ENCODE peak calls at places on chromosomes 11 and 22, in nine cellular contexts. U, J, Q, L, G, A, O, M and W are unnamed samples.
A peak's percentile ranks its signal among the peaks of the same experiment; 100 is the strongest.

GRCh38 chr11:33734441-33735165 is 1.6 kb downstream of the CD59 start:
- DNase-seq in U (peak; percentile 82), O (no peak), M (peak; percentile 63), L (no peak), Q (peak; percentile 65), J (peak; percentile 71), G (peak; percentile 63), A (peak; percentile 24), W (peak; percentile 30)

GRCh38 chr22:50734343-50734771 is 3.6 kb upstream of the ACR start:
- DNase-seq in O (no peak), U (no peak), Q (no peak), A (peak; percentile 7), J (no peak), L (peak; percentile 18), G (no peak), M (no peak), W (no peak)

GRCh38 chr22:38109391-38110000 is 988 bp downstream of the BAIAP2L2 start:
- DNase-seq in L (no peak), G (no peak), J (no peak), O (no peak), Q (no peak), M (no peak), U (no peak), A (no peak), W (no peak)

GRCh38 chr22:39545310-39546063 is 12.9 kb upstream of the RPS19BP1 start:
- DNase-seq in U (no peak), A (peak; percentile 52), M (no peak), G (peak; percentile 34), Q (no peak), J (peak; percentile 61), O (no peak), L (no peak), W (no peak)

GRCh38 chr11:57453543-57454177 is 6.7 kb upstream of the RTN4RL2 start:
- DNase-seq in L (no peak), O (no peak), M (no peak), J (no peak), A (peak; percentile 46), Q (no peak), U (no peak), G (no peak), W (no peak)

GRCh38 chr11:128511712-128512111 is 75.6 kb downstream of the ETS1 start:
- DNase-seq in M (no peak), A (no peak), G (no peak), J (no peak), L (no peak), U (no peak), Q (no peak), O (no peak), W (no peak)

GRCh38 chr11:42249956-42250355 is 790.5 kb upstream of the LRRC4C start:
- DNase-seq in U (no peak), L (no peak), M (no peak), O (no peak), A (no peak), J (peak; percentile 56), Q (no peak), G (peak; percentile 75), W (no peak)

GRCh38 chr11:122556605-122557004 is 98.9 kb upstream of the UBASH3B start:
- DNase-seq in M (no peak), Q (no peak), J (peak; percentile 43), A (peak; percentile 16), G (no peak), O (no peak), L (no peak), U (no peak), W (no peak)

GRCh38 chr11:104175769-104176168 is 11.8 kb upstream of the PDGFD start:
- DNase-seq in O (no peak), L (no peak), U (no peak), A (no peak), G (no peak), Q (no peak), J (no peak), M (no peak), W (no peak)

GRCh38 chr11:65419460-65419772 is 3.2 kb upstream of the NEAT1 start:
- DNase-seq in Q (no peak), L (peak; percentile 25), U (peak; percentile 36), J (no peak), A (peak; percentile 30), G (no peak), O (no peak), M (no peak), W (no peak)

GRCh38 chr22:49418341-49418894 is 409.3 kb downstream of the BRD1 start:
- DNase-seq in M (no peak), J (no peak), O (no peak), A (no peak), G (no peak), U (no peak), Q (no peak), L (no peak), W (no peak)

DNA sequence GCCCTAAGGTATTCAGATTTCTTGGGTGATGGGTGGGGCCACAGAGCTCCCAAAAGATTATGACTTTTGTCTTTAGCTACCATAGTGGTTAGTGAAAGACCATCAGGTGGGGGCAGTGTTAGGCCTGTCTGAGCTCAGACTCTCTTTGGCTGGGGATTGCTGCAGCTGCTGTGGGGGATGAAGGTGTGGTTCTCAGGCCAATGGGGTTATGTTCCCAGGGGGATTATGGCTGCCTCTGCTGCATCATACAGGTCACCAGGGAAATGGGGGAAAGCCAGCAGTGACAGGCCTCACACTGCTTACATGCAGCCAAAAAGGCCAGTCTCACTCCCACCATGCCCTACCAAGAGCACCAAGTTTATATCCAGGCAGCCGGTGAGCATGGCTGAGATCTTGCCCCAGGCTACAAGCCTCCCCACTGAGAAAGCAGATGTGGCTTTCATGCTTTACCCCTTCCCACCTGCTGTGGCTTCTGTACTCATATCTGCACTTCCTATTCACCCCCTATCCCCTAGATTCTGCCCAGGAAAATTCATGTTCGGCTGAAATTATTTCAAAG is 24.8 kb downstream of the CNTF start:
- DNase-seq in G (no peak), O (no peak), A (no peak), U (no peak), Q (no peak), L (no peak), M (no peak), J (no peak), W (no peak)
- TF ChIP-seq CTCF in G (no peak), O (no peak), A (no peak), U (no peak), Q (no peak), L (no peak), M (no peak), J (no peak), W (no peak)

GRCh38 chr22:30079952-30080533 is at the start of gene HORMAD2:
- DNase-seq in G (peak; percentile 22), Q (peak; percentile 52), A (no peak), M (no peak), J (peak; percentile 77), L (peak; percentile 44), O (no peak), U (peak; percentile 59), W (peak; percentile 40)
- H3K4me3 ChIP-seq in G (no peak within 1 kb of the TSS), Q (no peak within 1 kb of the TSS), A (no peak within 1 kb of the TSS), M (no peak within 1 kb of the TSS), J (no peak within 1 kb of the TSS), L (peak within 1 kb of the TSS; percentile 35), O (no peak within 1 kb of the TSS), U (peak within 1 kb of the TSS; percentile 37), W (peak within 1 kb of the TSS; percentile 51)

GRCh38 chr11:44823920-44824704 is 97.3 kb downstream of the TSPAN18 start:
- DNase-seq in O (no peak), J (peak; percentile 30), U (no peak), A (no peak), L (no peak), G (peak; percentile 88), M (no peak), Q (no peak), W (no peak)

GRCh38 chr11:44826922-44827643 is 100.3 kb downstream of the TSPAN18 start:
- DNase-seq in M (no peak), L (no peak), A (no peak), U (no peak), O (no peak), J (no peak), G (no peak), Q (no peak), W (no peak)

GRCh38 chr11:44822369-44822768 is 95.6 kb downstream of the TSPAN18 start:
- DNase-seq in J (no peak), G (no peak), Q (no peak), A (no peak), O (no peak), M (no peak), L (no peak), U (no peak), W (no peak)

GRCh38 chr11:44825058-44825795 is 98.5 kb downstream of the TSPAN18 start:
- DNase-seq in A (no peak), M (no peak), J (no peak), G (no peak), L (no peak), O (no peak), U (no peak), Q (no peak), W (no peak)

DNA sequence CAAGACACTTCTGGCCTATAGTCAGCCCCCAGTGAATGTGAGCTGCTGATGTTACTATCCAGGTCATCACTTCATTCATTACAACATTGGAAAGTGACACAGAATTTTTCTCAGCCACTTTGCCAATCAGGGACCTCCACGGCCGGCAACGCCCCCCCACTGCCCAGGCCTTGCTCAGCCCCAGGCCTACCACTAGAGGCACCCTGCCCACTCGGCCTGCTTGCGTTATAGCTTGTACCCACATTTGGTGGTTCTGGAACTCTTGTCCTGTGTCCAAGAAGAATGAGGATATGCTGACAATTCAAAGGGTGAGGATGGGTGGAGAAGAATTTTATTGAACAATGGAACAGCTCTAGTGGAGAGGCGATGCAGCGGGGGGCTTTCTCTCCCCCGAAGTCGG is 96.2 kb downstream of the TSPAN18 start:
- DNase-seq in L (no peak), U (no peak), G (no peak), A (no peak), M (no peak), Q (no peak), J (no peak), O (no peak), W (no peak)
- H3K27me3 ChIP-seq in L (no peaks in the 10 kb centered on the region), U (no peaks in the 10 kb centered on the region), G (no peaks in the 10 kb centered on the region), A (no peaks in the 10 kb centered on the region), M (peaks cover 20% of the 10 kb centered on the region), Q (no peaks in the 10 kb centered on the region), J (no peaks in the 10 kb centered on the region), O (no peaks in the 10 kb centered on the region), W (peaks cover 6% of the 10 kb centered on the region)

GRCh38 chr11:124656759-124657627 is 16.5 kb downstream of the SIAE start:
- DNase-seq in Q (no peak), M (no peak), A (no peak), L (peak; percentile 71), O (no peak), G (no peak), U (no peak), J (peak; percentile 30), W (peak; percentile 60)

GRCh38 chr11:124662111-124662510 is 11.4 kb downstream of the SIAE start:
- DNase-seq in J (no peak), Q (no peak), O (no peak), M (no peak), G (no peak), L (peak; percentile 32), A (no peak), U (no peak), W (no peak)

GRCh38 chr11:124661553-124661952 is 12.0 kb downstream of the SIAE start:
- DNase-seq in L (no peak), O (no peak), G (no peak), Q (no peak), J (no peak), U (no peak), M (no peak), A (no peak), W (no peak)

GRCh38 chr11:124657922-124658321 is 15.6 kb downstream of the SIAE start:
- DNase-seq in O (no peak), A (no peak), M (no peak), J (peak; percentile 10), L (no peak), G (no peak), U (no peak), Q (no peak), W (no peak)
- TF ChIP-seq CTCF in O (no peak), A (no peak), M (no peak), J (no peak), L (no peak), G (no peak), U (no peak), Q (no peak), W (no peak)